ENCODE peak calls at places on chromosome 15, in ten cellular contexts. One of them, this sample, is unnamed.

GRCh38 chr15:48177383-48177874 is 666 bp downstream of the MYEF2 start:
- DNase-seq in tibial nerve: no peak
- DNase-seq in OCI-LY7: peak; percentile 63
- DNase-seq in endothelial cell: no peak
- DNase-seq in HFF-Myc: peak; percentile 16
- DNase-seq in cardiac muscle cell: peak; percentile 38
- DNase-seq in AG04450: no peak
- DNase-seq in cardiac fibroblast: peak; percentile 59
- DNase-seq in progenitor cell of endocrine pancreas: no peak
- DNase-seq in fibroblast of villous mesenchyme: peak; percentile 33
- DNase-seq in this sample: peak; percentile 46

GRCh38 chr15:61916104-61916503 is 144.1 kb downstream of the VPS13C start:
- DNase-seq in cardiac muscle cell: peak; percentile 12
- DNase-seq in fibroblast of villous mesenchyme: no peak
- DNase-seq in HFF-Myc: peak; percentile 12
- DNase-seq in endothelial cell: no peak
- DNase-seq in AG04450: no peak
- DNase-seq in OCI-LY7: no peak
- DNase-seq in cardiac fibroblast: peak; percentile 16
- DNase-seq in tibial nerve: no peak
- DNase-seq in progenitor cell of endocrine pancreas: no peak
- DNase-seq in this sample: no peak

GRCh38 chr15:47741082-47741481 is 23.8 kb downstream of the SEMA6D start:
- DNase-seq in cardiac muscle cell: no peak
- DNase-seq in endothelial cell: no peak
- DNase-seq in HFF-Myc: no peak
- DNase-seq in progenitor cell of endocrine pancreas: no peak
- DNase-seq in AG04450: no peak
- DNase-seq in OCI-LY7: no peak
- DNase-seq in fibroblast of villous mesenchyme: no peak
- DNase-seq in tibial nerve: no peak
- DNase-seq in cardiac fibroblast: no peak
- DNase-seq in this sample: no peak

GRCh38 chr15:85777291-85778106 is 17.2 kb downstream of the KLHL25 start:
- DNase-seq in AG04450: no peak
- DNase-seq in cardiac muscle cell: no peak
- DNase-seq in cardiac fibroblast: no peak
- DNase-seq in fibroblast of villous mesenchyme: no peak
- DNase-seq in endothelial cell: no peak
- DNase-seq in progenitor cell of endocrine pancreas: no peak
- DNase-seq in tibial nerve: no peak
- DNase-seq in HFF-Myc: no peak
- DNase-seq in OCI-LY7: no peak
- DNase-seq in this sample: no peak

GRCh38 chr15:75349851-75350588 is 3.2 kb downstream of the NEIL1 start:
- DNase-seq in AG04450: no peak
- DNase-seq in tibial nerve: no peak
- DNase-seq in cardiac muscle cell: no peak
- DNase-seq in HFF-Myc: no peak
- DNase-seq in progenitor cell of endocrine pancreas: no peak
- DNase-seq in endothelial cell: no peak
- DNase-seq in cardiac fibroblast: no peak
- DNase-seq in OCI-LY7: peak; percentile 83
- DNase-seq in fibroblast of villous mesenchyme: no peak
- DNase-seq in this sample: peak; percentile 61

GRCh38 chr15:62975515-62975914 is 67.0 kb upstream of the TPM1 start:
- DNase-seq in HFF-Myc: no peak
- DNase-seq in endothelial cell: no peak
- DNase-seq in OCI-LY7: no peak
- DNase-seq in AG04450: no peak
- DNase-seq in cardiac fibroblast: no peak
- DNase-seq in tibial nerve: no peak
- DNase-seq in fibroblast of villous mesenchyme: no peak
- DNase-seq in progenitor cell of endocrine pancreas: no peak
- DNase-seq in cardiac muscle cell: no peak
- DNase-seq in this sample: no peak

GRCh38 chr15:75672111-75672602 is 24.4 kb downstream of the SNX33 start:
- DNase-seq in HFF-Myc: no peak
- DNase-seq in cardiac fibroblast: no peak
- DNase-seq in fibroblast of villous mesenchyme: no peak
- DNase-seq in endothelial cell: no peak
- DNase-seq in tibial nerve: no peak
- DNase-seq in OCI-LY7: no peak
- DNase-seq in progenitor cell of endocrine pancreas: no peak
- DNase-seq in cardiac muscle cell: no peak
- DNase-seq in AG04450: no peak
- DNase-seq in this sample: no peak

GRCh38 chr15:67472957-67473356 is 48.0 kb upstream of the C15orf61 start:
- DNase-seq in OCI-LY7: no peak
- DNase-seq in cardiac muscle cell: no peak
- DNase-seq in HFF-Myc: no peak
- DNase-seq in AG04450: peak; percentile 29
- DNase-seq in tibial nerve: no peak
- DNase-seq in progenitor cell of endocrine pancreas: no peak
- DNase-seq in fibroblast of villous mesenchyme: peak; percentile 19
- DNase-seq in cardiac fibroblast: no peak
- DNase-seq in endothelial cell: no peak
- DNase-seq in this sample: no peak

GRCh38 chr15:40430271-40430805 is 10.4 kb upstream of the BAHD1 start:
- DNase-seq in cardiac fibroblast: peak; percentile 8
- DNase-seq in OCI-LY7: no peak
- DNase-seq in fibroblast of villous mesenchyme: no peak
- DNase-seq in tibial nerve: no peak
- DNase-seq in AG04450: no peak
- DNase-seq in cardiac muscle cell: no peak
- DNase-seq in progenitor cell of endocrine pancreas: no peak
- DNase-seq in endothelial cell: no peak
- DNase-seq in HFF-Myc: no peak
- DNase-seq in this sample: no peak

GRCh38 chr15:34109775-34110663 is 8.1 kb downstream of the PGBD4 start:
- DNase-seq in fibroblast of villous mesenchyme: peak; percentile 68
- DNase-seq in cardiac muscle cell: peak; percentile 40
- DNase-seq in progenitor cell of endocrine pancreas: no peak
- DNase-seq in cardiac fibroblast: peak; percentile 72
- DNase-seq in OCI-LY7: peak; percentile 49
- DNase-seq in HFF-Myc: no peak
- DNase-seq in tibial nerve: no peak
- DNase-seq in AG04450: peak; percentile 16
- DNase-seq in endothelial cell: peak; percentile 16
- DNase-seq in this sample: peak; percentile 31

GRCh38 chr15:61517776-61518175 is 288.7 kb upstream of the RORA start:
- DNase-seq in OCI-LY7: no peak
- DNase-seq in tibial nerve: no peak
- DNase-seq in endothelial cell: no peak
- DNase-seq in fibroblast of villous mesenchyme: no peak
- DNase-seq in HFF-Myc: no peak
- DNase-seq in progenitor cell of endocrine pancreas: no peak
- DNase-seq in cardiac muscle cell: no peak
- DNase-seq in AG04450: no peak
- DNase-seq in cardiac fibroblast: no peak
- DNase-seq in this sample: no peak

GRCh38 chr15:33158359-33158758 is 36.2 kb downstream of the FMN1 start:
- DNase-seq in OCI-LY7: no peak
- DNase-seq in fibroblast of villous mesenchyme: no peak
- DNase-seq in progenitor cell of endocrine pancreas: no peak
- DNase-seq in cardiac fibroblast: no peak
- DNase-seq in endothelial cell: no peak
- DNase-seq in tibial nerve: no peak
- DNase-seq in AG04450: no peak
- DNase-seq in HFF-Myc: no peak
- DNase-seq in cardiac muscle cell: no peak
- DNase-seq in this sample: no peak

GRCh38 chr15:80072285-80072684 is 12.8 kb downstream of the ZFAND6 start:
- DNase-seq in AG04450: peak; percentile 57
- DNase-seq in cardiac muscle cell: peak; percentile 85
- DNase-seq in progenitor cell of endocrine pancreas: no peak
- DNase-seq in OCI-LY7: peak; percentile 85
- DNase-seq in fibroblast of villous mesenchyme: peak; percentile 90
- DNase-seq in endothelial cell: peak; percentile 10
- DNase-seq in cardiac fibroblast: peak; percentile 94
- DNase-seq in tibial nerve: no peak
- DNase-seq in HFF-Myc: peak; percentile 87
- DNase-seq in this sample: peak; percentile 46

GRCh38 chr15:72507402-72507801 is 33.3 kb downstream of the ARIH1 start:
- DNase-seq in fibroblast of villous mesenchyme: no peak
- DNase-seq in OCI-LY7: no peak
- DNase-seq in AG04450: no peak
- DNase-seq in HFF-Myc: no peak
- DNase-seq in cardiac muscle cell: no peak
- DNase-seq in progenitor cell of endocrine pancreas: no peak
- DNase-seq in endothelial cell: no peak
- DNase-seq in cardiac fibroblast: no peak
- DNase-seq in tibial nerve: no peak
- DNase-seq in this sample: no peak

GRCh38 chr15:42591238-42591936 is 16.0 kb downstream of the STARD9 start:
- DNase-seq in endothelial cell: no peak
- DNase-seq in fibroblast of villous mesenchyme: peak; percentile 34
- DNase-seq in cardiac fibroblast: peak; percentile 50
- DNase-seq in tibial nerve: no peak
- DNase-seq in AG04450: no peak
- DNase-seq in cardiac muscle cell: no peak
- DNase-seq in OCI-LY7: peak; percentile 43
- DNase-seq in progenitor cell of endocrine pancreas: no peak
- DNase-seq in HFF-Myc: no peak
- DNase-seq in this sample: no peak
- TF ChIP-seq CTCF in endothelial cell: no peak
- TF ChIP-seq CTCF in fibroblast of villous mesenchyme: peak; percentile 37
- TF ChIP-seq CTCF in cardiac fibroblast: peak; percentile 41
- TF ChIP-seq CTCF in tibial nerve: peak; percentile 17
- TF ChIP-seq CTCF in AG04450: peak; percentile 33
- TF ChIP-seq CTCF in cardiac muscle cell: peak; percentile 32
- TF ChIP-seq CTCF in OCI-LY7: peak; percentile 72
- TF ChIP-seq CTCF in progenitor cell of endocrine pancreas: peak; percentile 40
- TF ChIP-seq CTCF in HFF-Myc: peak; percentile 25
- TF ChIP-seq CTCF in this sample: peak; percentile 20

GRCh38 chr15:92974183-92974915 is 74.2 kb downstream of the CHD2 start:
- DNase-seq in AG04450: no peak
- DNase-seq in endothelial cell: no peak
- DNase-seq in cardiac fibroblast: no peak
- DNase-seq in OCI-LY7: no peak
- DNase-seq in HFF-Myc: no peak
- DNase-seq in tibial nerve: no peak
- DNase-seq in cardiac muscle cell: peak; percentile 57
- DNase-seq in progenitor cell of endocrine pancreas: no peak
- DNase-seq in fibroblast of villous mesenchyme: no peak
- DNase-seq in this sample: no peak

GRCh38 chr15:92970656-92971055 is 70.5 kb downstream of the CHD2 start:
- DNase-seq in AG04450: no peak
- DNase-seq in fibroblast of villous mesenchyme: no peak
- DNase-seq in cardiac muscle cell: no peak
- DNase-seq in tibial nerve: no peak
- DNase-seq in endothelial cell: no peak
- DNase-seq in progenitor cell of endocrine pancreas: no peak
- DNase-seq in HFF-Myc: no peak
- DNase-seq in OCI-LY7: no peak
- DNase-seq in cardiac fibroblast: peak; percentile 27
- DNase-seq in this sample: no peak

GRCh38 chr15:92963794-92964193 is 63.7 kb downstream of the CHD2 start:
- DNase-seq in fibroblast of villous mesenchyme: no peak
- DNase-seq in AG04450: no peak
- DNase-seq in endothelial cell: no peak
- DNase-seq in cardiac fibroblast: no peak
- DNase-seq in progenitor cell of endocrine pancreas: no peak
- DNase-seq in tibial nerve: no peak
- DNase-seq in cardiac muscle cell: no peak
- DNase-seq in OCI-LY7: no peak
- DNase-seq in HFF-Myc: no peak
- DNase-seq in this sample: no peak

GRCh38 chr15:92971081-92971480 is 71.0 kb downstream of the CHD2 start:
- DNase-seq in OCI-LY7: no peak
- DNase-seq in tibial nerve: no peak
- DNase-seq in AG04450: no peak
- DNase-seq in progenitor cell of endocrine pancreas: no peak
- DNase-seq in fibroblast of villous mesenchyme: no peak
- DNase-seq in HFF-Myc: no peak
- DNase-seq in cardiac muscle cell: no peak
- DNase-seq in endothelial cell: no peak
- DNase-seq in cardiac fibroblast: no peak
- DNase-seq in this sample: no peak

GRCh38 chr15:92968926-92969664 is 69.0 kb downstream of the CHD2 start:
- DNase-seq in cardiac muscle cell: no peak
- DNase-seq in AG04450: no peak
- DNase-seq in HFF-Myc: no peak
- DNase-seq in OCI-LY7: no peak
- DNase-seq in fibroblast of villous mesenchyme: no peak
- DNase-seq in endothelial cell: no peak
- DNase-seq in tibial nerve: no peak
- DNase-seq in progenitor cell of endocrine pancreas: no peak
- DNase-seq in cardiac fibroblast: no peak
- DNase-seq in this sample: no peak
- TF ChIP-seq CTCF in cardiac muscle cell: no peak
- TF ChIP-seq CTCF in AG04450: no peak
- TF ChIP-seq CTCF in HFF-Myc: peak; percentile 10
- TF ChIP-seq CTCF in OCI-LY7: peak; percentile 27
- TF ChIP-seq CTCF in fibroblast of villous mesenchyme: no peak
- TF ChIP-seq CTCF in endothelial cell: peak; percentile 21
- TF ChIP-seq CTCF in tibial nerve: no peak
- TF ChIP-seq CTCF in progenitor cell of endocrine pancreas: no peak
- TF ChIP-seq CTCF in cardiac fibroblast: peak; percentile 23
- TF ChIP-seq CTCF in this sample: no peak

DNA sequence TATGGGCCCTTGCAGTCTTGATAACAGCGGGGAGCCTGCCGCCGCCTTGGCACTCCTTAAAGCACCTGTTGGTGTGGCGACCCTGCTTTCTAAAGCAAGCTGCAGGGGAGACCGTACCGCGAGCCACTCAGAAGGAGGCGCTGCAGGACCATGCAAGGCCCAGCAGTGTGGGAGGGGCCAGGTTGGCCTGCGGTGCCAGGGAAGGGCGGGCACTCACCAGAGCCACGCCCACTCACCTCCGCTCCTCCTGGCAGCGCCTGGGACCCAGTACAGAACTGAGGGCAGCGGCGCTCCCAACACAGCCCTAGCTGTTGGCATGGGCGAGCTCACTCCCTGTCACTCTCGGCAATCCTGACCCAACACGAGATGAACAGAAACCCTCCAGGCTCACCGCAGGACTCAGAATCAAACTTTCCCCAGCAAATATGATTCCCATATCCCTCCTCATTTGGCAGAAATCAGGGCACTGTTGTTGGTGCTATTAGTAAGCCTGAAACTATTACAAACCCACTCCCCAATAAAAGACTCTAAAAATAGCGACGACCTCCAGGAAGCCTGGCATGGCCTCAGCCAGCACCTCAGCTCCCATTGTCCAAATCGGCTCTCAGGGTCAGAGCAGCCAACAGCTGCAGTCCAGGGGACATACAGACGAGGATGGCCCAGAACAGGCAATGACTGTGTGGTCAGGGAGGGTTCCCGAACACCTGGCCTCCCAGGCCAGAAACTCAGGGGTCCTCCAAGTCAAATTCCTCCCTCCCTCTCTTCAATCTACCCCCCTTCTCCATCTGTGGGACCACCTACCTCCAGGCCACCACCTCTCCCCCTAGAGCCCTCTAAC is 77.2 kb downstream of the TBC1D2B start:
- DNase-seq in cardiac muscle cell: peak; percentile 92
- DNase-seq in tibial nerve: peak; percentile 56
- DNase-seq in HFF-Myc: peak; percentile 5
- DNase-seq in OCI-LY7: peak; percentile 90
- DNase-seq in AG04450: no peak
- DNase-seq in fibroblast of villous mesenchyme: peak; percentile 50
- DNase-seq in cardiac fibroblast: peak; percentile 45
- DNase-seq in progenitor cell of endocrine pancreas: peak; percentile 76
- DNase-seq in endothelial cell: peak; percentile 92
- DNase-seq in this sample: peak; percentile 77
- TF ChIP-seq CTCF in cardiac muscle cell: peak; percentile 46
- TF ChIP-seq CTCF in tibial nerve: peak; percentile 30
- TF ChIP-seq CTCF in HFF-Myc: peak; percentile 58
- TF ChIP-seq CTCF in OCI-LY7: peak; percentile 84
- TF ChIP-seq CTCF in AG04450: peak; percentile 30
- TF ChIP-seq CTCF in fibroblast of villous mesenchyme: peak; percentile 51
- TF ChIP-seq CTCF in cardiac fibroblast: peak; percentile 31
- TF ChIP-seq CTCF in progenitor cell of endocrine pancreas: peak; percentile 80
- TF ChIP-seq CTCF in endothelial cell: peak; percentile 66
- TF ChIP-seq CTCF in this sample: peak; percentile 67

GRCh38 chr15:88479169-88479568 is 11.7 kb downstream of the MRPS11 start:
- DNase-seq in cardiac fibroblast: no peak
- DNase-seq in HFF-Myc: no peak
- DNase-seq in AG04450: no peak
- DNase-seq in endothelial cell: no peak
- DNase-seq in tibial nerve: no peak
- DNase-seq in fibroblast of villous mesenchyme: no peak
- DNase-seq in OCI-LY7: no peak
- DNase-seq in cardiac muscle cell: no peak
- DNase-seq in progenitor cell of endocrine pancreas: no peak
- DNase-seq in this sample: no peak
- TF ChIP-seq CTCF in cardiac fibroblast: no peak
- TF ChIP-seq CTCF in HFF-Myc: peak; percentile 6
- TF ChIP-seq CTCF in AG04450: peak; percentile 15
- TF ChIP-seq CTCF in endothelial cell: no peak
- TF ChIP-seq CTCF in tibial nerve: no peak
- TF ChIP-seq CTCF in fibroblast of villous mesenchyme: peak; percentile 15
- TF ChIP-seq CTCF in OCI-LY7: no peak
- TF ChIP-seq CTCF in cardiac muscle cell: no peak
- TF ChIP-seq CTCF in progenitor cell of endocrine pancreas: no peak
- TF ChIP-seq CTCF in this sample: no peak

This sample was measured in GM10248.